ENCODE peak calls at places on chromosomes 1 and 21, in seven cellular contexts. P is adrenal gland, G is thoracic aorta, L is GM12864, E is DND-41, N is PC-3, A is HFF-Myc. J is an unnamed sample.

GRCh38 chr1:1927751-1928150 is 8.7 kb upstream of the TMEM52 start:
- DNase-seq in P (no peak), G (no peak), L (no peak), E (no peak), N (no peak), A (no peak), J (no peak)

GRCh38 chr21:43654806-43655489 is 4.3 kb downstream of the HSF2BP start:
- DNase-seq in P (peak; percentile 69), G (no peak), L (no peak), E (no peak), N (peak; percentile 84), A (peak; percentile 40), J (no peak)

GRCh38 chr1:240790851-240791250 is 178.9 kb upstream of the GREM2 start:
- DNase-seq in P (no peak), G (no peak), L (no peak), E (no peak), N (no peak), A (no peak), J (no peak)

GRCh38 chr1:6873298-6874015 is 88.2 kb downstream of the CAMTA1 start:
- DNase-seq in P (no peak), G (no peak), L (no peak), E (no peak), N (no peak), A (no peak), J (no peak)

GRCh38 chr1:24327886-24328285 is 8.7 kb downstream of the GRHL3 start:
- DNase-seq in P (no peak), G (no peak), L (no peak), E (no peak), N (no peak), A (no peak), J (no peak)

GRCh38 chr1:81021134-81021533 is 779.6 kb upstream of the ADGRL2 start:
- DNase-seq in P (no peak), G (no peak), L (no peak), E (no peak), N (no peak), A (no peak), J (no peak)

GRCh38 chr1:109011335-109011734 is 30.6 kb downstream of the WDR47 start:
- DNase-seq in P (no peak), G (no peak), L (no peak), E (no peak), N (no peak), A (no peak), J (no peak)

GRCh38 chr1:200367841-200368534 is 41.8 kb downstream of the ZNF281 start:
- DNase-seq in P (no peak), G (no peak), L (no peak), E (no peak), N (no peak), A (no peak), J (no peak)

GRCh38 chr1:40894455-40894854 is 32.3 kb upstream of the CITED4 start:
- DNase-seq in P (no peak), G (no peak), L (no peak), E (no peak), N (no peak), A (no peak), J (no peak)

GRCh38 chr1:206748348-206749034 is 22.1 kb upstream of the IL19 start:
- DNase-seq in P (no peak), G (no peak), L (no peak), E (no peak), N (no peak), A (no peak), J (no peak)

GRCh38 chr1:94258873-94259331 is 21.5 kb upstream of the ARHGAP29 start:
- DNase-seq in P (peak; percentile 83), G (peak; percentile 24), L (no peak), E (no peak), N (peak; percentile 99), A (peak; percentile 59), J (no peak)

GRCh38 chr1:66368261-66368660 is 165.7 kb upstream of the SGIP1 start:
- DNase-seq in P (no peak), G (no peak), L (no peak), E (no peak), N (no peak), A (no peak), J (no peak)

GRCh38 chr1:237042892-237043576 is 1.1 kb downstream of the RYR2 start:
- DNase-seq in P (no peak), G (no peak), L (no peak), E (no peak), N (no peak), A (no peak), J (no peak)

GRCh38 chr1:59696421-59697115 is 118.2 kb upstream of the HOOK1 start:
- DNase-seq in P (no peak), G (no peak), L (no peak), E (peak; percentile 25), N (no peak), A (no peak), J (peak; percentile 11)

GRCh38 chr1:21251773-21252471 is 38.3 kb downstream of the ECE1 start:
- DNase-seq in P (peak; percentile 93), G (peak; percentile 84), L (no peak), E (no peak), N (peak; percentile 96), A (peak; percentile 90), J (no peak)

DNA sequence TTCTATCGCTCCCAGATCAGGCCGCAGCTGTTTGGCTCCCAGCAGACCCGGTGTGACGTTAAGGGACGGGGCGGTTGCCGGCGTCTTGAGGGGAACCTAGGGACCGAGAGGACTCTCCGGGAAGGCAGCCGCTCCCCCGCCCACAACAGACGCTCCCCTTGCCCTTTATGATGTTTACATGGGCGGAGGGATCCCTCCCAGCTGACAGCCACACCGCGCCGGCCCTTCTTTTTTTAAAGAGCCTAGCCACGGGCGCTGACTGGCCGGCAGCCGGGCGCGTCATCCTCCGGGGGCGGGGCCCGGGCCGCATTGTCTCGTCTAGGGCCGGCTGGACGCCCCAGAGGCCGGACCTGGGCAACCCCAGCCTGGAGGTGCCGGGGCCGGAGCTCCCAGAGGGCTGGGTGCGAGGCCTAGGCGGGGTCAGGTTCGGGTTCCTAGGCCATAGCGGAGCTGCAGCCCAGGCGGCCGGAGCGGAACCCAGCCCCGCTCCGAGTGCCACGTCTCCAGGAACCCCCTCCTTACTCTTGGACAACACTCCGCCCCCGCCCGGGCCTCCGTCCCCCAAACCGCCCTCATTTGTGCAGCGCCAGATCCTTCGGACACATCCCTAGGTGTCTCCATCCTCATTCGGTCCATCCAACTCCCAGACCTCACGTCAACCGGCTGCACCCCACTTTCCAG is at the start of gene PCAT6:
- DNase-seq in P (peak; percentile 98), G (peak; percentile 78), L (peak; percentile 55), E (peak; percentile 66), N (peak; percentile 95), A (peak; percentile 61), J (peak; percentile 87)
- H3K4me3 ChIP-seq in P (peak within 1 kb of the TSS; percentile 20), G (peak within 1 kb of the TSS; percentile 90), L (peak within 1 kb of the TSS; percentile 67), E (peak within 1 kb of the TSS; percentile 30), N (peak within 1 kb of the TSS; percentile 81), A (peak within 1 kb of the TSS; percentile 60), J (peak within 1 kb of the TSS; percentile 87)

GRCh38 chr1:85357817-85358216 is 81.4 kb upstream of the BCL10 start:
- DNase-seq in P (no peak), G (no peak), L (no peak), E (no peak), N (no peak), A (no peak), J (no peak)

GRCh38 chr1:85361606-85362005 is 85.2 kb upstream of the BCL10 start:
- DNase-seq in P (no peak), G (no peak), L (no peak), E (no peak), N (peak; percentile 27), A (no peak), J (no peak)

GRCh38 chr1:85361106-85361505 is 84.7 kb upstream of the BCL10 start:
- DNase-seq in P (no peak), G (no peak), L (no peak), E (no peak), N (peak; percentile 83), A (no peak), J (no peak)

GRCh38 chr1:85359874-85360708 is 83.7 kb upstream of the BCL10 start:
- DNase-seq in P (no peak), G (no peak), L (no peak), E (no peak), N (peak; percentile 87), A (peak; percentile 33), J (no peak)

DNA sequence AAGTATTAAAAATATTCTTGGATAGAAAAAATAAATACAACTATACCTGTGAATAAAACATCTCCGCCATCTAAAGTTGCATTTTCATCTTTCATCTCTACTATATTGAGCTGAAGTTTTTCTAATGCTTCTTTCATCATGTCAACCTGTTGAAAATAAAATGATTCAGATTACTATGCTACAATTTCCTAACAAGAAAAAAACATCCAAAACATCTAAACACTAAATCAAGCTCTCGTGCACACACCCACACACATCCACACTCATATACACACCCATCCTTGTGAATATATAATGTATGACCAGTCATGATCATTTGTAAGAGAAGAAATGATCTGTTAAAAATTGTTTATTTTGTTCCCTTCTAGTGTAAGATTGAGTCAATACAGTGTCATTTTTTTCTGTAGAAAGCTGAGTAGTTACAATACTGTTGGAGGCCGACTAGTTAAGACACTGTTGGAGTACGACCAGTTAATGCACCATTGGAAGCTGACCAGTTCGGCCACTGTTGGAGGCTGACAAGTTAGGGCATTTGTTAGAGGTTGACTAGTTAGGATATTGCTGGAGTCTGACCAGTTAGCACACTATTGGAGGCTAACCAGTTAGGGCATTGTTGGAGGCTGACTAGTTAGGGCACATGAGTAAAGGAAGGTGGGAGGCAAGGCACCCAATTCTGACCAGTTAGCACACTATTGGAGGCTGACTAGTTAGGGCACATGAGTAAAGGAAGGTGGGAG is 82.4 kb upstream of the BCL10 start:
- DNase-seq in P (no peak), G (no peak), L (no peak), E (no peak), N (peak; percentile 30), A (no peak), J (no peak)
- H3K4me3 ChIP-seq in P (no peak overlapping the region), G (no peak overlapping the region), L (no peak overlapping the region), E (no peak overlapping the region), N (no peak overlapping the region), A (no peak overlapping the region), J (no peak overlapping the region)

GRCh38 chr1:8438449-8438848 is 120.5 kb downstream of the SLC45A1 start:
- DNase-seq in P (no peak), G (no peak), L (no peak), E (no peak), N (no peak), A (no peak), J (no peak)
- H3K4me3 ChIP-seq in P (no peak overlapping the region), G (no peak overlapping the region), L (no peak overlapping the region), E (no peak overlapping the region), N (no peak overlapping the region), A (no peak overlapping the region), J (no peak overlapping the region)

GRCh38 chr1:19081218-19081893 is 124.9 kb upstream of the IFFO2 start:
- DNase-seq in P (no peak), G (no peak), L (no peak), E (no peak), N (peak; percentile 50), A (no peak), J (no peak)
- H3K4me3 ChIP-seq in P (no peak overlapping the region), G (no peak overlapping the region), L (no peak overlapping the region), E (no peak overlapping the region), N (no peak overlapping the region), A (no peak overlapping the region), J (no peak overlapping the region)

GRCh38 chr1:176897350-176898236 is 266.9 kb downstream of the ASTN1 start:
- DNase-seq in P (peak; percentile 85), G (no peak), L (peak; percentile 4), E (peak; percentile 55), N (peak; percentile 72), A (peak; percentile 14), J (peak; percentile 39)
- H3K4me3 ChIP-seq in P (no peak overlapping the region), G (peak overlapping the region; percentile 9), L (no peak overlapping the region), E (no peak overlapping the region), N (peak overlapping the region; percentile 57), A (no peak overlapping the region), J (no peak overlapping the region)